ENCODE peak calls at places on chromosome 13, in four cellular contexts. One of them, this sample, is unnamed.

GRCh38 chr13:39531646-39532045 is 71.3 kb downstream of the LHFPL6 start:
- DNase-seq in Peyer's patch: no peak
- DNase-seq in pancreas: no peak
- DNase-seq in fibroblast of lung: peak; percentile 48
- DNase-seq in this sample: no peak

GRCh38 chr13:59475911-59476310 is 687.8 kb downstream of the DIAPH3 start:
- DNase-seq in Peyer's patch: no peak
- DNase-seq in pancreas: no peak
- DNase-seq in fibroblast of lung: no peak
- DNase-seq in this sample: no peak

GRCh38 chr13:113809934-113810333 is 50.9 kb downstream of the TMEM255B start:
- DNase-seq in Peyer's patch: no peak
- DNase-seq in pancreas: no peak
- DNase-seq in fibroblast of lung: no peak
- DNase-seq in this sample: no peak

GRCh38 chr13:102935896-102936321 is 90.1 kb downstream of the ERCC5 start:
- DNase-seq in Peyer's patch: no peak
- DNase-seq in pancreas: no peak
- DNase-seq in fibroblast of lung: no peak
- DNase-seq in this sample: no peak

GRCh38 chr13:109818136-109818535 is 31.8 kb upstream of the IRS2 start:
- DNase-seq in Peyer's patch: no peak
- DNase-seq in pancreas: no peak
- DNase-seq in fibroblast of lung: no peak
- DNase-seq in this sample: no peak

GRCh38 chr13:53100394-53101063 is 71.9 kb downstream of the OLFM4 start:
- DNase-seq in Peyer's patch: no peak
- DNase-seq in pancreas: no peak
- DNase-seq in fibroblast of lung: no peak
- DNase-seq in this sample: no peak

GRCh38 chr13:112685856-112686255 is 4.0 kb upstream of the ATP11A start:
- DNase-seq in Peyer's patch: no peak
- DNase-seq in pancreas: peak; percentile 24
- DNase-seq in fibroblast of lung: no peak
- DNase-seq in this sample: no peak

GRCh38 chr13:26051231-26052135 is at the start of gene SHISA2:
- DNase-seq in Peyer's patch: no peak
- DNase-seq in pancreas: no peak
- DNase-seq in fibroblast of lung: peak; percentile 54
- DNase-seq in this sample: no peak

GRCh38 chr13:44120814-44121505 is 241.3 kb downstream of the LACC1 start:
- DNase-seq in Peyer's patch: no peak
- DNase-seq in pancreas: no peak
- DNase-seq in fibroblast of lung: no peak
- DNase-seq in this sample: no peak

GRCh38 chr13:30743319-30744055 is 8.1 kb downstream of the ALOX5AP start:
- DNase-seq in Peyer's patch: no peak
- DNase-seq in pancreas: no peak
- DNase-seq in fibroblast of lung: peak; percentile 99
- DNase-seq in this sample: no peak

GRCh38 chr13:92136449-92137180 is 738.2 kb downstream of the GPC5 start:
- DNase-seq in Peyer's patch: no peak
- DNase-seq in pancreas: no peak
- DNase-seq in fibroblast of lung: peak; percentile 5
- DNase-seq in this sample: no peak

GRCh38 chr13:41039746-41040145 is 20.6 kb upstream of the ELF1 start:
- DNase-seq in Peyer's patch: no peak
- DNase-seq in pancreas: no peak
- DNase-seq in fibroblast of lung: no peak
- DNase-seq in this sample: no peak

GRCh38 chr13:37747071-37747612 is 122.4 kb downstream of the TRPC4 start:
- DNase-seq in Peyer's patch: no peak
- DNase-seq in pancreas: no peak
- DNase-seq in fibroblast of lung: peak; percentile 91
- DNase-seq in this sample: no peak

GRCh38 chr13:112205990-112206389 is 139.0 kb downstream of the SOX1 start:
- DNase-seq in Peyer's patch: no peak
- DNase-seq in pancreas: no peak
- DNase-seq in fibroblast of lung: no peak
- DNase-seq in this sample: no peak

GRCh38 chr13:39913339-39913738 is 257.9 kb downstream of the COG6 start:
- DNase-seq in Peyer's patch: no peak
- DNase-seq in pancreas: no peak
- DNase-seq in fibroblast of lung: no peak
- DNase-seq in this sample: no peak

GRCh38 chr13:94550030-94550738 is 45.8 kb downstream of the TGDS start:
- DNase-seq in Peyer's patch: no peak
- DNase-seq in pancreas: peak; percentile 37
- DNase-seq in fibroblast of lung: peak; percentile 62
- DNase-seq in this sample: no peak

GRCh38 chr13:21326155-21327030 is 132.7 kb downstream of the ZDHHC20 start:
- DNase-seq in Peyer's patch: peak; percentile 36
- DNase-seq in pancreas: no peak
- DNase-seq in fibroblast of lung: peak; percentile 24
- DNase-seq in this sample: no peak

GRCh38 chr13:111296417-111296816 is 24.0 kb upstream of the TEX29 start:
- DNase-seq in Peyer's patch: no peak
- DNase-seq in pancreas: no peak
- DNase-seq in fibroblast of lung: no peak
- DNase-seq in this sample: no peak

GRCh38 chr13:86563308-86563707 is 764.1 kb upstream of the SLITRK6 start:
- DNase-seq in Peyer's patch: no peak
- DNase-seq in pancreas: no peak
- DNase-seq in fibroblast of lung: peak; percentile 59
- DNase-seq in this sample: no peak

GRCh38 chr13:27621116-27621365 is 651 bp upstream of the POLR1D start:
- DNase-seq in Peyer's patch: no peak
- DNase-seq in pancreas: no peak
- DNase-seq in fibroblast of lung: no peak
- DNase-seq in this sample: no peak

GRCh38 chr13:48578516-48579166 is 45.8 kb upstream of the RCBTB2 start:
- DNase-seq in Peyer's patch: no peak
- DNase-seq in pancreas: no peak
- DNase-seq in fibroblast of lung: no peak
- DNase-seq in this sample: no peak

GRCh38 chr13:41842029-41842428 is 118.9 kb downstream of the VWA8 start:
- DNase-seq in Peyer's patch: no peak
- DNase-seq in pancreas: no peak
- DNase-seq in fibroblast of lung: peak; percentile 57
- DNase-seq in this sample: no peak

GRCh38 chr13:102327119-102327617 is 74.7 kb downstream of the FGF14 start:
- DNase-seq in Peyer's patch: no peak
- DNase-seq in pancreas: no peak
- DNase-seq in fibroblast of lung: peak; percentile 29
- DNase-seq in this sample: no peak

GRCh38 chr13:111561091-111561778 is 240.8 kb downstream of the TEX29 start:
- DNase-seq in Peyer's patch: no peak
- DNase-seq in pancreas: no peak
- DNase-seq in fibroblast of lung: no peak
- DNase-seq in this sample: no peak

GRCh38 chr13:110559986-110560385 is 1.5 kb downstream of the RAB20 start:
- DNase-seq in Peyer's patch: no peak
- DNase-seq in pancreas: no peak
- DNase-seq in fibroblast of lung: no peak
- DNase-seq in this sample: no peak

GRCh38 chr13:67416047-67416925 is 186.2 kb upstream of the PCDH9 start:
- DNase-seq in Peyer's patch: no peak
- DNase-seq in pancreas: no peak
- DNase-seq in fibroblast of lung: peak; percentile 38
- DNase-seq in this sample: no peak

GRCh38 chr13:108494991-108495661 is 134.3 kb upstream of the MYO16 start:
- DNase-seq in Peyer's patch: no peak
- DNase-seq in pancreas: no peak
- DNase-seq in fibroblast of lung: peak; percentile 11
- DNase-seq in this sample: no peak

GRCh38 chr13:77390391-77390790 is 63.5 kb upstream of the MYCBP2 start:
- DNase-seq in Peyer's patch: no peak
- DNase-seq in pancreas: no peak
- DNase-seq in fibroblast of lung: no peak
- DNase-seq in this sample: no peak

GRCh38 chr13:36158606-36159005 is 27.4 kb upstream of the DCLK1 start:
- DNase-seq in Peyer's patch: no peak
- DNase-seq in pancreas: no peak
- DNase-seq in fibroblast of lung: no peak
- DNase-seq in this sample: no peak

GRCh38 chr13:25372275-25373081 is 704 bp downstream of the ATP8A2 start:
- DNase-seq in Peyer's patch: no peak
- DNase-seq in pancreas: no peak
- DNase-seq in fibroblast of lung: no peak
- DNase-seq in this sample: no peak

GRCh38 chr13:25827986-25828385 is 223.8 kb downstream of the SHISA2 start:
- DNase-seq in Peyer's patch: no peak
- DNase-seq in pancreas: no peak
- DNase-seq in fibroblast of lung: no peak
- DNase-seq in this sample: no peak

GRCh38 chr13:77533875-77534788 is 1.4 kb upstream of the SCEL start:
- DNase-seq in Peyer's patch: no peak
- DNase-seq in pancreas: no peak
- DNase-seq in fibroblast of lung: no peak
- DNase-seq in this sample: no peak

GRCh38 chr13:44915962-44916361 is 73.3 kb downstream of the NUFIP1 start:
- DNase-seq in Peyer's patch: no peak
- DNase-seq in pancreas: no peak
- DNase-seq in fibroblast of lung: no peak
- DNase-seq in this sample: no peak

GRCh38 chr13:77323858-77324257 is 3.0 kb downstream of the MYCBP2 start:
- DNase-seq in Peyer's patch: no peak
- DNase-seq in pancreas: no peak
- DNase-seq in fibroblast of lung: no peak
- DNase-seq in this sample: no peak

GRCh38 chr13:105928048-105928447 is 607.4 kb downstream of the EFNB2 start:
- DNase-seq in Peyer's patch: no peak
- DNase-seq in pancreas: no peak
- DNase-seq in fibroblast of lung: no peak
- DNase-seq in this sample: no peak

GRCh38 chr13:19020988-19021387 is 160.6 kb downstream of the TUBA3C start:
- DNase-seq in Peyer's patch: no peak
- DNase-seq in pancreas: no peak
- DNase-seq in fibroblast of lung: no peak
- DNase-seq in this sample: no peak
- H3K9me3 ChIP-seq in Peyer's patch: no peaks in the 10 kb centered on the region
- H3K9me3 ChIP-seq in pancreas: no peaks in the 10 kb centered on the region
- H3K9me3 ChIP-seq in fibroblast of lung: no peaks in the 10 kb centered on the region
- H3K9me3 ChIP-seq in this sample: no peaks in the 10 kb centered on the region

GRCh38 chr13:47019977-47020376 is 123.1 kb upstream of the HTR2A start:
- DNase-seq in Peyer's patch: no peak
- DNase-seq in pancreas: no peak
- DNase-seq in fibroblast of lung: no peak
- DNase-seq in this sample: no peak
- H3K4me3 ChIP-seq in Peyer's patch: no peak overlapping the region
- H3K4me3 ChIP-seq in pancreas: no peak overlapping the region
- H3K4me3 ChIP-seq in fibroblast of lung: no peak overlapping the region
- H3K4me3 ChIP-seq in this sample: no peak overlapping the region

GRCh38 chr13:33466262-33466661 is 180.7 kb upstream of the STARD13 start:
- DNase-seq in Peyer's patch: no peak
- DNase-seq in pancreas: no peak
- DNase-seq in fibroblast of lung: no peak
- DNase-seq in this sample: no peak
- H3K9me3 ChIP-seq in Peyer's patch: no peaks in the 10 kb centered on the region
- H3K9me3 ChIP-seq in pancreas: no peaks in the 10 kb centered on the region
- H3K9me3 ChIP-seq in fibroblast of lung: no peaks in the 10 kb centered on the region
- H3K9me3 ChIP-seq in this sample: no peaks in the 10 kb centered on the region

GRCh38 chr13:98390086-98390697 is 186.7 kb downstream of the STK24 start:
- DNase-seq in Peyer's patch: no peak
- DNase-seq in pancreas: no peak
- DNase-seq in fibroblast of lung: peak; percentile 68
- DNase-seq in this sample: no peak

GRCh38 chr13:98385591-98385990 is 191.3 kb downstream of the STK24 start:
- DNase-seq in Peyer's patch: no peak
- DNase-seq in pancreas: no peak
- DNase-seq in fibroblast of lung: no peak
- DNase-seq in this sample: no peak

GRCh38 chr13:98389319-98389718 is 187.6 kb downstream of the STK24 start:
- DNase-seq in Peyer's patch: no peak
- DNase-seq in pancreas: no peak
- DNase-seq in fibroblast of lung: no peak
- DNase-seq in this sample: no peak

GRCh38 chr13:98384739-98385138 is 192.2 kb downstream of the STK24 start:
- DNase-seq in Peyer's patch: no peak
- DNase-seq in pancreas: no peak
- DNase-seq in fibroblast of lung: peak; percentile 4
- DNase-seq in this sample: no peak

GRCh38 chr13:98386632-98387031 is 190.3 kb downstream of the STK24 start:
- DNase-seq in Peyer's patch: no peak
- DNase-seq in pancreas: no peak
- DNase-seq in fibroblast of lung: no peak
- DNase-seq in this sample: no peak
- H3K4me3 ChIP-seq in Peyer's patch: no peak overlapping the region
- H3K4me3 ChIP-seq in pancreas: no peak overlapping the region
- H3K4me3 ChIP-seq in fibroblast of lung: no peak overlapping the region
- H3K4me3 ChIP-seq in this sample: no peak overlapping the region

GRCh38 chr13:29101404-29101803 is 281.3 kb downstream of the MTUS2 start:
- DNase-seq in Peyer's patch: no peak
- DNase-seq in pancreas: no peak
- DNase-seq in fibroblast of lung: no peak
- DNase-seq in this sample: no peak

GRCh38 chr13:29104461-29104860 is 284.3 kb downstream of the MTUS2 start:
- DNase-seq in Peyer's patch: no peak
- DNase-seq in pancreas: no peak
- DNase-seq in fibroblast of lung: no peak
- DNase-seq in this sample: no peak

GRCh38 chr13:29103036-29103800 is 283.1 kb downstream of the MTUS2 start:
- DNase-seq in Peyer's patch: no peak
- DNase-seq in pancreas: no peak
- DNase-seq in fibroblast of lung: no peak
- DNase-seq in this sample: no peak

GRCh38 chr13:29100739-29101138 is 280.6 kb downstream of the MTUS2 start:
- DNase-seq in Peyer's patch: no peak
- DNase-seq in pancreas: no peak
- DNase-seq in fibroblast of lung: no peak
- DNase-seq in this sample: no peak

DNA sequence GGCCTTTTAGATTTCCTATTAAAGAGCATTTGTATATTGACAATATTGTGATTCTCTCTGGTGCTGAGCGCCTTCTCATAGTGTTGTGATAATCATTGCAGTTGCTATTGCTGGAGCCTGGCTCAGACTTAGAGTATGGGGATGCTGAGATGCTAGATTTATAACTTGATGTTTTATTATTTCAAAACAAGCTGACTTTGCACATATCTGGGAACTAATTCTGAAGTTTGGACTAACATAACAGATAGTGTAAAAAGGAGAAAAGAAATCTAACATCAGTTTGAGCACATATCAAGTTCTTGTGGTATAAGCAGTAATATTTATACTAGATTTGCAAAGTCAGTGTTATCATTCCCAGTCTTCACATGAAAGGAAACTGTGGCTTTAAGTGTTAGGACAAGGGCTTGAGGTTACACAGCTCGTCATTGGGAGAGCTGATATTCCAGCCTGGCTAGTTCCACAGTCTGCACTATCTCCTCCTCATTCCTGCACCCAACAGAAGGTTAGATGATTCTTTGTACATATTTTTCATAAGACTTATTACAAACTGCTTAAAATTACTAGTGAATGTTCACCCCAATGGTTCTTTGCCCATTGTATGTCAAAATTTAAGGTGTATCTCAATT is 279.8 kb downstream of the MTUS2 start:
- DNase-seq in Peyer's patch: no peak
- DNase-seq in pancreas: no peak
- DNase-seq in fibroblast of lung: no peak
- DNase-seq in this sample: no peak
- H3K9me3 ChIP-seq in Peyer's patch: no peaks in the 10 kb centered on the region
- H3K9me3 ChIP-seq in pancreas: no peaks in the 10 kb centered on the region
- H3K9me3 ChIP-seq in fibroblast of lung: no peaks in the 10 kb centered on the region
- H3K9me3 ChIP-seq in this sample: no peaks in the 10 kb centered on the region